ENCODE peak calls at places on chromosomes 13 and 19, in five cellular contexts. One of them, this sample, is unnamed.

GRCh38 chr13:51246411-51247298 is 24.5 kb downstream of the FAM124A start:
- DNase-seq in left ventricle myocardium inferior: peak; percentile 69
- DNase-seq in neural crest cell: no peak
- DNase-seq in lung: no peak
- DNase-seq in kidney: peak; percentile 76
- DNase-seq in this sample: no peak

GRCh38 chr13:26679411-26679810 is 81.2 kb downstream of the GPR12 start:
- DNase-seq in lung: no peak
- DNase-seq in left ventricle myocardium inferior: no peak
- DNase-seq in neural crest cell: no peak
- DNase-seq in kidney: no peak
- DNase-seq in this sample: no peak

GRCh38 chr13:20721058-20721453 is 17.6 kb downstream of the IL17D start:
- DNase-seq in kidney: no peak
- DNase-seq in left ventricle myocardium inferior: no peak
- DNase-seq in lung: no peak
- DNase-seq in neural crest cell: no peak
- DNase-seq in this sample: no peak

GRCh38 chr19:38417146-38417543 is 8.9 kb downstream of the RASGRP4 start:
- DNase-seq in kidney: no peak
- DNase-seq in neural crest cell: no peak
- DNase-seq in left ventricle myocardium inferior: no peak
- DNase-seq in lung: no peak
- DNase-seq in this sample: no peak

GRCh38 chr19:38691938-38692457 is 44.5 kb downstream of the ACTN4 start:
- DNase-seq in left ventricle myocardium inferior: no peak
- DNase-seq in lung: peak; percentile 55
- DNase-seq in neural crest cell: no peak
- DNase-seq in kidney: peak; percentile 95
- DNase-seq in this sample: no peak

GRCh38 chr19:3154957-3155736 is 19.3 kb downstream of the GNA15 start:
- DNase-seq in neural crest cell: no peak
- DNase-seq in left ventricle myocardium inferior: peak; percentile 74
- DNase-seq in lung: peak; percentile 81
- DNase-seq in kidney: peak; percentile 93
- DNase-seq in this sample: no peak

GRCh38 chr19:42528354-42529247 is at the start of gene CEACAM1:
- DNase-seq in left ventricle myocardium inferior: no peak
- DNase-seq in neural crest cell: no peak
- DNase-seq in lung: peak; percentile 51
- DNase-seq in kidney: no peak
- DNase-seq in this sample: no peak

GRCh38 chr19:32719611-32720059 is at the start of gene TDRD12:
- DNase-seq in lung: no peak
- DNase-seq in kidney: peak; percentile 64
- DNase-seq in neural crest cell: no peak
- DNase-seq in left ventricle myocardium inferior: no peak
- DNase-seq in this sample: no peak

GRCh38 chr19:16327911-16328823 is 3.5 kb downstream of the KLF2 start:
- DNase-seq in left ventricle myocardium inferior: peak; percentile 79
- DNase-seq in neural crest cell: no peak
- DNase-seq in lung: peak; percentile 89
- DNase-seq in kidney: peak; percentile 86
- DNase-seq in this sample: no peak

GRCh38 chr13:31909889-31910551 is 121.6 kb upstream of the FRY start:
- DNase-seq in kidney: no peak
- DNase-seq in neural crest cell: peak; percentile 68
- DNase-seq in lung: peak; percentile 55
- DNase-seq in left ventricle myocardium inferior: no peak
- DNase-seq in this sample: no peak

GRCh38 chr13:75061909-75062308 is 420.1 kb downstream of the TBC1D4 start:
- DNase-seq in left ventricle myocardium inferior: no peak
- DNase-seq in neural crest cell: no peak
- DNase-seq in kidney: no peak
- DNase-seq in lung: no peak
- DNase-seq in this sample: no peak

GRCh38 chr13:34458756-34459462 is 483.2 kb upstream of the NBEA start:
- DNase-seq in left ventricle myocardium inferior: peak; percentile 18
- DNase-seq in lung: no peak
- DNase-seq in neural crest cell: no peak
- DNase-seq in kidney: no peak
- DNase-seq in this sample: no peak

GRCh38 chr13:93635687-93636086 is 409.1 kb downstream of the GPC6 start:
- DNase-seq in kidney: no peak
- DNase-seq in left ventricle myocardium inferior: no peak
- DNase-seq in lung: no peak
- DNase-seq in neural crest cell: no peak
- DNase-seq in this sample: no peak

GRCh38 chr13:33236021-33236420 is 49.5 kb downstream of the STARD13 start:
- DNase-seq in kidney: no peak
- DNase-seq in lung: no peak
- DNase-seq in left ventricle myocardium inferior: no peak
- DNase-seq in neural crest cell: no peak
- DNase-seq in this sample: no peak

GRCh38 chr13:67299731-67300130 is 69.6 kb upstream of the PCDH9 start:
- DNase-seq in kidney: no peak
- DNase-seq in left ventricle myocardium inferior: no peak
- DNase-seq in lung: no peak
- DNase-seq in neural crest cell: no peak
- DNase-seq in this sample: no peak

GRCh38 chr13:96837809-96838208 is 156.5 kb downstream of the OXGR1 start:
- DNase-seq in neural crest cell: no peak
- DNase-seq in lung: no peak
- DNase-seq in left ventricle myocardium inferior: no peak
- DNase-seq in kidney: no peak
- DNase-seq in this sample: no peak

GRCh38 chr13:107568181-107568580 is 647.2 kb downstream of the LIG4 start:
- DNase-seq in kidney: no peak
- DNase-seq in neural crest cell: no peak
- DNase-seq in lung: no peak
- DNase-seq in left ventricle myocardium inferior: no peak
- DNase-seq in this sample: no peak

GRCh38 chr19:31312004-31312403 is 37.2 kb downstream of the TSHZ3 start:
- DNase-seq in lung: no peak
- DNase-seq in left ventricle myocardium inferior: no peak
- DNase-seq in kidney: no peak
- DNase-seq in neural crest cell: no peak
- DNase-seq in this sample: no peak

GRCh38 chr19:52603558-52604207 is 33.6 kb downstream of the ZNF701 start:
- DNase-seq in kidney: no peak
- DNase-seq in lung: no peak
- DNase-seq in left ventricle myocardium inferior: no peak
- DNase-seq in neural crest cell: no peak
- DNase-seq in this sample: no peak

GRCh38 chr19:6551607-6552450 is 21.0 kb downstream of the TNFSF9 start:
- DNase-seq in left ventricle myocardium inferior: no peak
- DNase-seq in neural crest cell: peak; percentile 48
- DNase-seq in lung: no peak
- DNase-seq in kidney: peak; percentile 64
- DNase-seq in this sample: no peak

GRCh38 chr13:51067376-51068125 is 43.5 kb downstream of the C13orf42 start:
- DNase-seq in lung: no peak
- DNase-seq in neural crest cell: no peak
- DNase-seq in left ventricle myocardium inferior: no peak
- DNase-seq in kidney: no peak
- DNase-seq in this sample: no peak

GRCh38 chr13:114080739-114081561 is 51.5 kb downstream of the RASA3 start:
- DNase-seq in neural crest cell: no peak
- DNase-seq in kidney: peak; percentile 72
- DNase-seq in left ventricle myocardium inferior: peak; percentile 9
- DNase-seq in lung: no peak
- DNase-seq in this sample: no peak

GRCh38 chr19:54644056-54644455 is 13.8 kb downstream of the LILRB1 start:
- DNase-seq in neural crest cell: no peak
- DNase-seq in left ventricle myocardium inferior: peak; percentile 26
- DNase-seq in lung: peak; percentile 43
- DNase-seq in kidney: no peak
- DNase-seq in this sample: peak; percentile 48

GRCh38 chr13:97395437-97396136 is 38.4 kb upstream of the RAP2A start:
- DNase-seq in lung: no peak
- DNase-seq in left ventricle myocardium inferior: no peak
- DNase-seq in neural crest cell: no peak
- DNase-seq in kidney: no peak
- DNase-seq in this sample: no peak

GRCh38 chr19:53912653-53913052 is 3.6 kb downstream of the CACNG7 start:
- DNase-seq in lung: no peak
- DNase-seq in neural crest cell: no peak
- DNase-seq in left ventricle myocardium inferior: no peak
- DNase-seq in kidney: peak; percentile 26
- DNase-seq in this sample: no peak

GRCh38 chr13:63107163-63107935 is 1691.7 kb upstream of the PCDH20 start:
- DNase-seq in lung: no peak
- DNase-seq in left ventricle myocardium inferior: no peak
- DNase-seq in neural crest cell: no peak
- DNase-seq in kidney: no peak
- DNase-seq in this sample: no peak

GRCh38 chr13:113457510-113457909 is 4.2 kb upstream of the ADPRHL1 start:
- DNase-seq in lung: no peak
- DNase-seq in neural crest cell: no peak
- DNase-seq in kidney: peak; percentile 69
- DNase-seq in left ventricle myocardium inferior: no peak
- DNase-seq in this sample: peak; percentile 76

GRCh38 chr19:31596751-31597150 is 247.5 kb upstream of the TSHZ3 start:
- DNase-seq in neural crest cell: no peak
- DNase-seq in kidney: no peak
- DNase-seq in lung: no peak
- DNase-seq in left ventricle myocardium inferior: no peak
- DNase-seq in this sample: peak; percentile 53

GRCh38 chr19:19459707-19460251 is 54.3 kb downstream of the GATAD2A start:
- DNase-seq in kidney: peak; percentile 75
- DNase-seq in left ventricle myocardium inferior: peak; percentile 46
- DNase-seq in lung: no peak
- DNase-seq in neural crest cell: no peak
- DNase-seq in this sample: no peak

GRCh38 chr19:30596813-30597399 is 224.7 kb downstream of the ZNF536 start:
- DNase-seq in neural crest cell: no peak
- DNase-seq in lung: no peak
- DNase-seq in left ventricle myocardium inferior: no peak
- DNase-seq in kidney: no peak
- DNase-seq in this sample: no peak

GRCh38 chr13:107765724-107766436 is 449.5 kb downstream of the LIG4 start:
- DNase-seq in kidney: no peak
- DNase-seq in left ventricle myocardium inferior: no peak
- DNase-seq in lung: no peak
- DNase-seq in neural crest cell: no peak
- DNase-seq in this sample: no peak

GRCh38 chr13:31638577-31638976 is 100.7 kb upstream of the RXFP2 start:
- DNase-seq in neural crest cell: no peak
- DNase-seq in kidney: no peak
- DNase-seq in left ventricle myocardium inferior: no peak
- DNase-seq in lung: no peak
- DNase-seq in this sample: no peak

GRCh38 chr13:35471466-35472307 is 4.8 kb downstream of the MAB21L1 start:
- DNase-seq in left ventricle myocardium inferior: no peak
- DNase-seq in lung: no peak
- DNase-seq in kidney: peak; percentile 30
- DNase-seq in neural crest cell: peak; percentile 23
- DNase-seq in this sample: no peak

GRCh38 chr13:109785141-109785891 is 1.1 kb downstream of the IRS2 start:
- DNase-seq in kidney: peak; percentile 89
- DNase-seq in left ventricle myocardium inferior: peak; percentile 55
- DNase-seq in neural crest cell: peak; percentile 36
- DNase-seq in lung: peak; percentile 56
- DNase-seq in this sample: no peak

GRCh38 chr13:77981191-77981925 is 62.7 kb upstream of the EDNRB start:
- DNase-seq in neural crest cell: no peak
- DNase-seq in lung: no peak
- DNase-seq in left ventricle myocardium inferior: no peak
- DNase-seq in kidney: no peak
- DNase-seq in this sample: no peak
- TF ChIP-seq CTCF in neural crest cell: no peak
- TF ChIP-seq CTCF in lung: no peak
- TF ChIP-seq CTCF in left ventricle myocardium inferior: no peak
- TF ChIP-seq CTCF in kidney: no peak
- TF ChIP-seq CTCF in this sample: no peak

DNA sequence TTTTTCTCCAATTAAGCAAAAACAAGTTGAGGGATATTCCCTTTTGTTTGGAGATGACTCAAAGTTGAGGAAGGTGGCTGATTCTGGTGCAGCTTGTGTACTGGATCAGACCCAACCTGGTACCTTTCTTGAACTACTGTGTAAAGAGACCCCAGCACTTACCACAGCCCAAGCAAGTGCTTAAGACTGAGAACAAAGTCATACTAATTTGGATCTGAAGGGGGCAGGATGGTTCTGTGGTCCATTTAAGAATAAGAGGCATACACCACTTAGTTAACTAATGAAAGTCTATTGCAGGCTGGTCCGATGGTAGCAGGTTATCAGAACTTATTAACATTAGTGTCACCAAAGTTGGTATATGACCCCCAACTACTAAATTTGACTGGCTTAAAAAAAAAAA is 6.3 kb downstream of the THSD1 start:
- DNase-seq in lung: no peak
- DNase-seq in neural crest cell: no peak
- DNase-seq in left ventricle myocardium inferior: no peak
- DNase-seq in kidney: no peak
- DNase-seq in this sample: no peak
- TF ChIP-seq CTCF in lung: no peak
- TF ChIP-seq CTCF in neural crest cell: no peak
- TF ChIP-seq CTCF in left ventricle myocardium inferior: peak; percentile 42
- TF ChIP-seq CTCF in kidney: no peak
- TF ChIP-seq CTCF in this sample: no peak

DNA sequence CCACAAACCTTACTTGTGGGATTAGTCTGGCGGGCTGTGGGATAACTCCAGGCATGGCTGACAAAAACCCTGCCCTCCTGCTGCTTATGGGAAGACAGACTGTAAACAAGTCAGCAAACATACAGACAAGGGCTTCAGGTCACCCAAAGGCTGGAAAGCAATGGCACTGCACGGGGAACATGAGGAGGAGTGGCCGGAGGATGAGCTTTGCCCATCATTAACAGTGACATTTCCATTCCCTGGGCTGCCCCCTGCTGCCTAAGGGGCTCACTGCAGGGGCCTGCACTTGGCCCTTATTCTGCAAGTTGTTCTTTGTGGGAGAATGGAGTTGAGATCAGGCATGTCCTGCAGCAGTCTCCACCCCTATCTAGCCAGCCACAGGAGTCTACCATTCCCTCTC is 91.3 kb downstream of the UQCRFS1 start:
- DNase-seq in neural crest cell: peak; percentile 53
- DNase-seq in lung: no peak
- DNase-seq in left ventricle myocardium inferior: no peak
- DNase-seq in kidney: no peak
- DNase-seq in this sample: no peak
- TF ChIP-seq CTCF in neural crest cell: peak; percentile 58
- TF ChIP-seq CTCF in lung: no peak
- TF ChIP-seq CTCF in left ventricle myocardium inferior: peak; percentile 56
- TF ChIP-seq CTCF in kidney: peak; percentile 40
- TF ChIP-seq CTCF in this sample: peak; percentile 25

GRCh38 chr13:25046274-25046984 is 49.5 kb upstream of the PABPC3 start:
- DNase-seq in neural crest cell: peak; percentile 19
- DNase-seq in left ventricle myocardium inferior: no peak
- DNase-seq in lung: no peak
- DNase-seq in kidney: no peak
- DNase-seq in this sample: no peak
- TF ChIP-seq CTCF in neural crest cell: peak; percentile 21
- TF ChIP-seq CTCF in left ventricle myocardium inferior: no peak
- TF ChIP-seq CTCF in lung: no peak
- TF ChIP-seq CTCF in kidney: no peak
- TF ChIP-seq CTCF in this sample: no peak

This sample was measured in osteocyte.